ENCODE peak calls at places on chromosomes 6 and 20, in four cellular contexts. K, M, Y and I are unnamed samples.
A peak's percentile ranks its signal among the peaks of the same experiment; 100 is the strongest.

GRCh38 chr20:58670097-58670496 is 19.0 kb downstream of the STX16 start:
- DNase-seq in K (no peak), M (no peak), Y (no peak), I (no peak)

GRCh38 chr6:47168176-47168575 is 126.0 kb upstream of the ADGRF1 start:
- DNase-seq in K (peak; percentile 84), M (peak; percentile 52), Y (peak; percentile 77), I (no peak)

GRCh38 chr6:134178230-134179044 is 126.0 kb upstream of the SLC2A12 start:
- DNase-seq in K (peak; percentile 92), M (peak; percentile 78), Y (peak; percentile 84), I (peak; percentile 70)

GRCh38 chr6:44514085-44514484 is 126.6 kb downstream of the CDC5L start:
- DNase-seq in K (no peak), M (no peak), Y (no peak), I (no peak)

GRCh38 chr20:17530716-17531536 is at the start of gene BFSP1:
- DNase-seq in K (no peak), M (peak; percentile 55), Y (no peak), I (no peak)

GRCh38 chr20:51757226-51757625 is 11.0 kb downstream of the ATP9A start:
- DNase-seq in K (no peak), M (no peak), Y (no peak), I (no peak)

GRCh38 chr6:52531396-52531795 is 45.5 kb downstream of the TRAM2 start:
- DNase-seq in K (no peak), M (no peak), Y (no peak), I (no peak)

GRCh38 chr6:35073766-35074471 is 67.2 kb downstream of the TCP11 start:
- DNase-seq in K (no peak), M (no peak), Y (no peak), I (no peak)

GRCh38 chr6:46191961-46192360 is 21.2 kb upstream of the ENPP5 start:
- DNase-seq in K (no peak), M (no peak), Y (no peak), I (no peak)

GRCh38 chr20:13865825-13866351 is 81.1 kb downstream of the NDUFAF5 start:
- DNase-seq in K (no peak), M (no peak), Y (no peak), I (no peak)

GRCh38 chr20:49790077-49790798 is 22.4 kb upstream of the SLC9A8 start:
- DNase-seq in K (no peak), M (peak; percentile 49), Y (no peak), I (peak; percentile 89)

GRCh38 chr20:719816-720215 is 44.2 kb upstream of the SCRT2 start:
- DNase-seq in K (no peak), M (no peak), Y (no peak), I (no peak)

GRCh38 chr6:133983099-133983939 is 30.3 kb downstream of the TBPL1 start:
- DNase-seq in K (no peak), M (peak; percentile 28), Y (no peak), I (no peak)

GRCh38 chr20:54190200-54190599 is 16.4 kb upstream of the CYP24A1 start:
- DNase-seq in K (no peak), M (no peak), Y (no peak), I (no peak)

GRCh38 chr6:37481793-37482192 is 17.9 kb downstream of the CCDC167 start:
- DNase-seq in K (no peak), M (no peak), Y (no peak), I (no peak)

GRCh38 chr6:168609026-168609685 is 168.2 kb downstream of the SMOC2 start:
- DNase-seq in K (no peak), M (no peak), Y (no peak), I (no peak)

GRCh38 chr20:63701051-63701328 is 4.5 kb downstream of the TNFRSF6B start:
- DNase-seq in K (no peak), M (no peak), Y (no peak), I (no peak)

GRCh38 chr6:157072128-157072527 is 251.2 kb downstream of the TMEM242 start:
- DNase-seq in K (no peak), M (no peak), Y (no peak), I (no peak)

GRCh38 chr20:10739575-10739974 is 65.8 kb upstream of the JAG1 start:
- DNase-seq in K (no peak), M (no peak), Y (no peak), I (no peak)

GRCh38 chr6:106512958-106513480 is 116.3 kb downstream of the RTN4IP1 start:
- DNase-seq in K (no peak), M (no peak), Y (no peak), I (no peak)

GRCh38 chr20:9392892-9393857 is 121.2 kb upstream of the LAMP5 start:
- DNase-seq in K (peak; percentile 41), M (peak; percentile 31), Y (no peak), I (peak; percentile 6)

GRCh38 chr20:32453467-32454163 is 95.5 kb downstream of the ASXL1 start:
- DNase-seq in K (no peak), M (no peak), Y (no peak), I (no peak)

GRCh38 chr20:12644481-12644880 is 364.3 kb upstream of the SPTLC3 start:
- DNase-seq in K (no peak), M (no peak), Y (no peak), I (no peak)

GRCh38 chr20:14778096-14778495 is 440.7 kb upstream of the FLRT3 start:
- DNase-seq in K (no peak), M (no peak), Y (no peak), I (no peak)

GRCh38 chr6:166435574-166435973 is 52.8 kb upstream of the MPC1 start:
- DNase-seq in K (no peak), M (no peak), Y (no peak), I (no peak)

GRCh38 chr6:11096109-11096508 is 2.5 kb downstream of the SMIM13 start:
- DNase-seq in K (peak; percentile 54), M (peak; percentile 76), Y (no peak), I (peak; percentile 58)

GRCh38 chr6:143941852-143942627 is 66.0 kb downstream of the PLAGL1 start:
- DNase-seq in K (peak; percentile 51), M (peak; percentile 81), Y (peak; percentile 17), I (peak; percentile 86)

GRCh38 chr6:7730852-7731251 is 5.0 kb downstream of the BMP6 start:
- DNase-seq in K (no peak), M (peak; percentile 39), Y (peak; percentile 97), I (no peak)

GRCh38 chr20:19847383-19847782 is 89.3 kb downstream of the RIN2 start:
- DNase-seq in K (no peak), M (no peak), Y (no peak), I (no peak)

GRCh38 chr20:33917813-33918525 is 75.7 kb upstream of the RALY start:
- DNase-seq in K (no peak), M (no peak), Y (no peak), I (no peak)

GRCh38 chr6:108027594-108027993 is 46.9 kb downstream of the OSTM1 start:
- DNase-seq in K (peak; percentile 13), M (no peak), Y (no peak), I (peak; percentile 15)

GRCh38 chr6:24188571-24188970 is 62.6 kb downstream of the NRSN1 start:
- DNase-seq in K (no peak), M (no peak), Y (no peak), I (no peak)

GRCh38 chr20:47129306-47129705 is 227.2 kb downstream of the ZMYND8 start:
- DNase-seq in K (no peak), M (no peak), Y (no peak), I (no peak)

GRCh38 chr20:58556961-58557360 is 41.8 kb upstream of the APCDD1L start:
- DNase-seq in K (no peak), M (no peak), Y (no peak), I (no peak)

GRCh38 chr20:48718914-48719578 is 108.8 kb downstream of the PREX1 start:
- DNase-seq in K (no peak), M (no peak), Y (no peak), I (no peak)

GRCh38 chr20:55515831-55516230 is 489.5 kb downstream of the CBLN4 start:
- DNase-seq in K (no peak), M (no peak), Y (no peak), I (no peak)

GRCh38 chr6:136517002-136517401 is 33.2 kb downstream of the MAP7 start:
- DNase-seq in K (no peak), M (no peak), Y (no peak), I (no peak)
- TF ChIP-seq TCF7L2 in K (no peak), M (no peak), Y (no peak), I (no peak)

DNA sequence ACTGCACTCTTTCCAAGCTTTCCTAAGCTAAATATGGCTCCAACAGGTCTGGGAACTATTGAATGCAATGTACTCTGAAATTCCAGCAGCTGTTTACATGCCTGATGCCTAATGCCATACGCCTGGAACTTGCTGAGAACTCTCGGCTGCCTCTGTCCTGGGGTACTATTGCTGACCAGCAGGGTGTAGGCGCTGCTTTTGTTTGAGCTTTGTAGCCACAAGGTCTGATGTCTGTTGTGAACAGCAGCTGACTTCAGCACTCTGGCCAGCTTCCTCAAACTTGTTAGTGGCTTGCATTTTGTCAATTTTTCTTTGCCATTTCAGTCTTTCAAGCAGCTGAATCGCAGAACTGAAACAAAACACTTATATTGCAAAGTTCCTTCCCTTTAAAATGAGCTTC is 26.7 kb downstream of the SAYSD1 start:
- DNase-seq in K (no peak), M (peak; percentile 39), Y (no peak), I (peak; percentile 43)
- TF ChIP-seq TCF7L2 in K (no peak), M (no peak), Y (no peak), I (no peak)

DNA sequence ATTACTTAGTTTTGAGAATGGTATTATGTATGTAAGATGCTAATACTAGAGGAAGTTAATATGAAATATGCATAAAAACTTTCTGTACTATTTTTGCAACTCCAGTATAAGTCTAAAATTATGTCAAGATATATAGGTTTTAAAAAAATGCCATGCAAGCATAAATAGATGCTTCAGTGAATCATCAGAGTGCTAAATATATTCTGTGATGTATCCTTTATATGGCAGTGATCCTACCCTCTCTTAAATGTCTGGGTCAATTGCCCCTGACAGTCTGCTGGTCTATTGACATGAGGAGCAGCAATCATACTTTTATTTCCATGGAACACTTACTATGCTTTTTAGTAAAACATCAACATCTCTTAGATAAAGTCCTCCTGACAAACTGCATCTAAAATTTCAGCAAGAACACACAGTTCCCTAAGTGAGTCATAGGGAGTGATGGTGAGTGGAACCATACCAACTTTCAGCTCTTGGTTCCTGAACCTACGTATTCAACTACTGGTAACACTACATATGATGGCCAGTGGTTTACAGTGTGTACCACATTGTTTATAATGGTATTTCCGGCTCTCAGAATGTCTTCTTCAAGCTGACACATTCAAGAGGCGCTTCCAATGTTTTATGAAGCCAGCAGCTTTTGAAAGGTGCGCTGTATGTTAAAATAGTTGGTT is 928.7 kb upstream of the GJE1 start:
- DNase-seq in K (no peak), M (no peak), Y (no peak), I (no peak)
- TF ChIP-seq TCF7L2 in K (no peak), M (no peak), Y (no peak), I (no peak)

DNA sequence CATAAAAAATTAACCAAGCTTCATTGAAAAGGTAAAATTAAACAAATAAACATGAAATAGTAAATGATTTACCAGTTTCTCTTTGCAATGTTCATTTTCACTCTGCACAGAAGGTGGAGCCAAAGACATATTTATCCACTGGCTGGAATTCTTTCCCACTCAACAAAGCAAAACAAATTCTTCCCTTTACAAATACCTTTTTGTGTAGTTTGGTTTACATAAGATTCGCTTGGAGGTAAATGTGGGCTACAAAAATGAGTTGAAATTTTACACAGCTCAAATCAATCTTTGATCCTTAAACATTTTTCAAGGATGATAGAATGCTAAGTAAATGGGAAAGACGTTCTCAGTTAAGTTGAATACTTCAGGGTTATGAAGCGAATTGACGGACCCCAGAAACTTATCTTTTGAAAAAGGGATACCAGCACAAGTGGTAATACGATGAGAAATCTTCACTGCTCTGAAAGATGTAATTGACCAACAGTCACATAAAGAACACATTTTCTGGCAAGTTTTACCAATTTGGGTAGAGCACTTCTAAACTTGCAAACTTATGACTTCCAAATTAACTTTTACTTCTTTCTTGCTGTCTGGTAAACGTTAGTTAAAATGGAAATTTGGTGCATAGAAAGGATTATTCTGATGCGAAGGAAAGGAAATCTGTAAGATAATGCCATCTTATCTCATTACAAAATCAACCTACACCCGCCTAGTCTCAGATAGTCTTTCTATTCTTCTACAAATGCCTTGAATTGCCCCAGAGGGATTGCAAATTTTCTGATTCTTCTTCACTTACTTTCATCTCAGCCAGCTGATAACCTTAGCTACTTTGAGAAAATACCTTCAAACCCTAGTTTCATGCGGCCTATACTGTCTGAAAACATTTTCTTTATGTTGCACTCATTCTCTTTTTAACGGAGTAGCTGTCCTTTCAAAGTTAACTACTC is 4.7 kb upstream of the GJA1 start:
- DNase-seq in K (peak; percentile 29), M (peak; percentile 62), Y (no peak), I (no peak)
- TF ChIP-seq TCF7L2 in K (no peak), M (no peak), Y (no peak), I (no peak)